ENCODE peak calls at places on chromosomes 4 and X, in four cellular contexts. E is lung microvascular endothelial cell, Y is RCC 7860, D is NCI-H2081 treated with DMSO at 0.1 percent for 48 hours. Z is an unnamed sample.

GRCh38 chr4:168524006-168524405 is 27.2 kb downstream of the PALLD start:
- DNase-seq in Y (peak), E (peak), D (no peak), Z (no peak)

GRCh38 chr4:177263818-177264217 is 45.9 kb upstream of the NEIL3 start:
- DNase-seq in D (no peak), E (no peak), Y (no peak), Z (no peak)

GRCh38 chr4:3034231-3034630 is 40.1 kb downstream of the HTT-AS start:
- DNase-seq in Y (no peak), E (no peak), D (no peak), Z (no peak)

GRCh38 chr4:73450398-73451004 is 14.5 kb downstream of the AFP start:
- DNase-seq in D (peak), Y (peak), E (peak), Z (no peak)

GRCh38 chrX:22389544-22390243 is 117.0 kb downstream of the CBLL2 start:
- DNase-seq in D (peak), E (peak), Y (peak), Z (no peak)

GRCh38 chr4:184514121-184514988 is 40.0 kb upstream of the IRF2 start:
- DNase-seq in E (peak), D (no peak), Y (peak), Z (no peak)

GRCh38 chr4:62410371-62411003 is 1210.4 kb downstream of the ADGRL3 start:
- DNase-seq in D (no peak), Y (no peak), E (no peak), Z (no peak)

GRCh38 chrX:39144965-39145364 is 343.7 kb downstream of the MID1IP1 start:
- DNase-seq in E (no peak), D (no peak), Y (no peak), Z (no peak)

GRCh38 chr4:184457530-184458249 is 16.7 kb downstream of the IRF2 start:
- DNase-seq in D (no peak), E (no peak), Y (no peak), Z (no peak)

GRCh38 chr4:138870739-138871633 is 144.6 kb upstream of the NOCT start:
- DNase-seq in E (peak), Y (peak), D (peak), Z (peak)

Z was measured in CD4-positive, alpha-beta memory T cell.